ENCODE peak calls at places on chromosomes 12 and 14, in ten cellular contexts. One of them, this sample, is unnamed.

GRCh38 chr12:11209098-11209497 is 22.4 kb upstream of the TAS2R42 start:
- DNase-seq in GM13976: no peak
- DNase-seq in cardiac fibroblast: no peak
- DNase-seq in endothelial cell: no peak
- DNase-seq in kidney epithelial cell: no peak
- DNase-seq in osteocyte: no peak
- DNase-seq in GM10248: no peak
- DNase-seq in transverse colon: no peak
- DNase-seq in HCT116: no peak
- DNase-seq in coronary artery: no peak
- DNase-seq in this sample: no peak

GRCh38 chr14:92959761-92960680 is 37.1 kb downstream of the CHGA start:
- DNase-seq in osteocyte: no peak
- DNase-seq in coronary artery: no peak
- DNase-seq in GM10248: no peak
- DNase-seq in endothelial cell: no peak
- DNase-seq in kidney epithelial cell: no peak
- DNase-seq in cardiac fibroblast: no peak
- DNase-seq in HCT116: no peak
- DNase-seq in GM13976: no peak
- DNase-seq in transverse colon: no peak
- DNase-seq in this sample: no peak

GRCh38 chr14:95703805-95704204 is 10.1 kb downstream of the TCL1A start:
- DNase-seq in endothelial cell: no peak
- DNase-seq in GM10248: no peak
- DNase-seq in HCT116: no peak
- DNase-seq in coronary artery: no peak
- DNase-seq in GM13976: no peak
- DNase-seq in cardiac fibroblast: no peak
- DNase-seq in kidney epithelial cell: no peak
- DNase-seq in transverse colon: no peak
- DNase-seq in osteocyte: no peak
- DNase-seq in this sample: no peak

GRCh38 chr12:5094550-5094949 is 50.9 kb downstream of the KCNA5 start:
- DNase-seq in cardiac fibroblast: no peak
- DNase-seq in GM10248: no peak
- DNase-seq in kidney epithelial cell: no peak
- DNase-seq in HCT116: no peak
- DNase-seq in coronary artery: no peak
- DNase-seq in transverse colon: no peak
- DNase-seq in osteocyte: no peak
- DNase-seq in endothelial cell: no peak
- DNase-seq in GM13976: no peak
- DNase-seq in this sample: no peak

GRCh38 chr14:60064491-60065072 is 27.1 kb upstream of the PCNX4 start:
- DNase-seq in GM13976: peak
- DNase-seq in cardiac fibroblast: peak
- DNase-seq in coronary artery: no peak
- DNase-seq in transverse colon: no peak
- DNase-seq in kidney epithelial cell: no peak
- DNase-seq in GM10248: peak
- DNase-seq in osteocyte: no peak
- DNase-seq in endothelial cell: no peak
- DNase-seq in HCT116: peak
- DNase-seq in this sample: peak

GRCh38 chr12:116662612-116663144 is 75.2 kb downstream of the SPRING1 start:
- DNase-seq in GM13976: no peak
- DNase-seq in osteocyte: no peak
- DNase-seq in kidney epithelial cell: no peak
- DNase-seq in coronary artery: no peak
- DNase-seq in transverse colon: peak
- DNase-seq in cardiac fibroblast: no peak
- DNase-seq in HCT116: no peak
- DNase-seq in endothelial cell: peak
- DNase-seq in GM10248: no peak
- DNase-seq in this sample: no peak

GRCh38 chr12:73678335-73678734 is 859.3 kb upstream of the ATXN7L3B start:
- DNase-seq in endothelial cell: no peak
- DNase-seq in GM10248: no peak
- DNase-seq in HCT116: no peak
- DNase-seq in coronary artery: no peak
- DNase-seq in GM13976: no peak
- DNase-seq in transverse colon: no peak
- DNase-seq in cardiac fibroblast: no peak
- DNase-seq in kidney epithelial cell: no peak
- DNase-seq in osteocyte: no peak
- DNase-seq in this sample: no peak

GRCh38 chr14:22837750-22838538 is 1.6 kb downstream of the MMP14 start:
- DNase-seq in coronary artery: peak
- DNase-seq in GM13976: peak
- DNase-seq in HCT116: no peak
- DNase-seq in GM10248: no peak
- DNase-seq in osteocyte: no peak
- DNase-seq in kidney epithelial cell: no peak
- DNase-seq in cardiac fibroblast: peak
- DNase-seq in endothelial cell: no peak
- DNase-seq in transverse colon: peak
- DNase-seq in this sample: no peak

GRCh38 chr12:132362966-132363660 is 33.7 kb upstream of the GALNT9 start:
- DNase-seq in endothelial cell: no peak
- DNase-seq in GM10248: no peak
- DNase-seq in osteocyte: no peak
- DNase-seq in cardiac fibroblast: no peak
- DNase-seq in HCT116: no peak
- DNase-seq in kidney epithelial cell: no peak
- DNase-seq in coronary artery: no peak
- DNase-seq in transverse colon: no peak
- DNase-seq in GM13976: no peak
- DNase-seq in this sample: no peak

GRCh38 chr12:117100251-117100650 is 1.0 kb upstream of the TESC start:
- DNase-seq in cardiac fibroblast: peak
- DNase-seq in endothelial cell: no peak
- DNase-seq in HCT116: peak
- DNase-seq in osteocyte: no peak
- DNase-seq in coronary artery: no peak
- DNase-seq in transverse colon: no peak
- DNase-seq in GM13976: no peak
- DNase-seq in GM10248: no peak
- DNase-seq in kidney epithelial cell: no peak
- DNase-seq in this sample: peak

GRCh38 chr12:17588968-17589367 is 501.0 kb downstream of the RERGL start:
- DNase-seq in GM10248: no peak
- DNase-seq in kidney epithelial cell: no peak
- DNase-seq in GM13976: no peak
- DNase-seq in cardiac fibroblast: no peak
- DNase-seq in endothelial cell: peak
- DNase-seq in HCT116: peak
- DNase-seq in osteocyte: no peak
- DNase-seq in transverse colon: no peak
- DNase-seq in coronary artery: no peak
- DNase-seq in this sample: no peak
- TF ChIP-seq CTCF in GM10248: no peak
- TF ChIP-seq CTCF in kidney epithelial cell: peak
- TF ChIP-seq CTCF in GM13976: no peak
- TF ChIP-seq CTCF in cardiac fibroblast: peak
- TF ChIP-seq CTCF in endothelial cell: no peak
- TF ChIP-seq CTCF in HCT116: peak
- TF ChIP-seq CTCF in osteocyte: peak
- TF ChIP-seq CTCF in transverse colon: no peak
- TF ChIP-seq CTCF in coronary artery: no peak
- TF ChIP-seq CTCF in this sample: no peak

GRCh38 chr12:52413787-52414345 is 7.7 kb upstream of the KRT82 start:
- DNase-seq in coronary artery: no peak
- DNase-seq in cardiac fibroblast: no peak
- DNase-seq in kidney epithelial cell: no peak
- DNase-seq in osteocyte: no peak
- DNase-seq in endothelial cell: no peak
- DNase-seq in GM10248: no peak
- DNase-seq in transverse colon: no peak
- DNase-seq in GM13976: no peak
- DNase-seq in HCT116: no peak
- DNase-seq in this sample: no peak
- TF ChIP-seq CTCF in coronary artery: no peak
- TF ChIP-seq CTCF in cardiac fibroblast: no peak
- TF ChIP-seq CTCF in kidney epithelial cell: no peak
- TF ChIP-seq CTCF in osteocyte: no peak
- TF ChIP-seq CTCF in endothelial cell: no peak
- TF ChIP-seq CTCF in GM10248: no peak
- TF ChIP-seq CTCF in transverse colon: no peak
- TF ChIP-seq CTCF in GM13976: no peak
- TF ChIP-seq CTCF in HCT116: peak
- TF ChIP-seq CTCF in this sample: no peak

GRCh38 chr14:97298775-97299174 is 501.6 kb downstream of the VRK1 start:
- DNase-seq in GM10248: no peak
- DNase-seq in osteocyte: no peak
- DNase-seq in endothelial cell: no peak
- DNase-seq in coronary artery: no peak
- DNase-seq in kidney epithelial cell: no peak
- DNase-seq in HCT116: no peak
- DNase-seq in transverse colon: no peak
- DNase-seq in GM13976: no peak
- DNase-seq in cardiac fibroblast: no peak
- DNase-seq in this sample: no peak

GRCh38 chr14:97295108-97295710 is 498.0 kb downstream of the VRK1 start:
- DNase-seq in GM10248: no peak
- DNase-seq in GM13976: no peak
- DNase-seq in HCT116: no peak
- DNase-seq in coronary artery: no peak
- DNase-seq in kidney epithelial cell: no peak
- DNase-seq in transverse colon: no peak
- DNase-seq in osteocyte: no peak
- DNase-seq in cardiac fibroblast: no peak
- DNase-seq in endothelial cell: no peak
- DNase-seq in this sample: no peak

GRCh38 chr14:97301931-97302559 is 504.9 kb downstream of the VRK1 start:
- DNase-seq in transverse colon: no peak
- DNase-seq in GM13976: no peak
- DNase-seq in kidney epithelial cell: no peak
- DNase-seq in osteocyte: no peak
- DNase-seq in coronary artery: no peak
- DNase-seq in HCT116: no peak
- DNase-seq in GM10248: no peak
- DNase-seq in endothelial cell: no peak
- DNase-seq in cardiac fibroblast: no peak
- DNase-seq in this sample: no peak

GRCh38 chr14:97298331-97298730 is 501.1 kb downstream of the VRK1 start:
- DNase-seq in GM13976: no peak
- DNase-seq in GM10248: no peak
- DNase-seq in coronary artery: no peak
- DNase-seq in HCT116: no peak
- DNase-seq in transverse colon: no peak
- DNase-seq in endothelial cell: peak
- DNase-seq in osteocyte: no peak
- DNase-seq in kidney epithelial cell: no peak
- DNase-seq in cardiac fibroblast: no peak
- DNase-seq in this sample: no peak

DNA sequence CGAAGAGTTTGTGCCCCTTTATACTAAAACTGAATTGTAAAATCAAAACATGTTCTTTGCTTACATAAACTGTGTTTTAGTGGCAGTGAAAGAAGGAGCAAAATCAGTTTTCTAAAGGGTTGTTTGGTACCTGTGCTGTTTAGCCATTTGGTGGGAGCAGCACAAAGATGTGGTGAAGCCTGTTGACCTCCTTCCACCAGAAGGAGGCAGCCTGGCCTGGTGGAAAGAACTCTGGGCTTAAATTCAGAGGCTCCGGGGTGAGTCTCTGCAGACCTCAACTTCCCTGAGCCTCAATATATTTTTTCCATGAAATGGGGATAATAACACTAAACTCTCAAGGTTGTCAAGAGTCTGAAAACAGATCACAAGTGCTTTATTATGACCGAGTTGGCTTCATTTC is 502.5 kb downstream of the VRK1 start:
- DNase-seq in coronary artery: no peak
- DNase-seq in kidney epithelial cell: no peak
- DNase-seq in transverse colon: no peak
- DNase-seq in cardiac fibroblast: no peak
- DNase-seq in HCT116: no peak
- DNase-seq in GM10248: no peak
- DNase-seq in osteocyte: no peak
- DNase-seq in GM13976: no peak
- DNase-seq in endothelial cell: no peak
- DNase-seq in this sample: no peak
- TF ChIP-seq CTCF in coronary artery: no peak
- TF ChIP-seq CTCF in kidney epithelial cell: no peak
- TF ChIP-seq CTCF in transverse colon: no peak
- TF ChIP-seq CTCF in cardiac fibroblast: no peak
- TF ChIP-seq CTCF in HCT116: peak
- TF ChIP-seq CTCF in GM10248: no peak
- TF ChIP-seq CTCF in osteocyte: no peak
- TF ChIP-seq CTCF in GM13976: peak
- TF ChIP-seq CTCF in endothelial cell: no peak
- TF ChIP-seq CTCF in this sample: no peak

GRCh38 chr14:78697341-78697740 is 527.2 kb downstream of the NRXN3 start:
- DNase-seq in GM10248: no peak
- DNase-seq in cardiac fibroblast: peak
- DNase-seq in HCT116: peak
- DNase-seq in GM13976: no peak
- DNase-seq in endothelial cell: no peak
- DNase-seq in coronary artery: no peak
- DNase-seq in kidney epithelial cell: no peak
- DNase-seq in osteocyte: no peak
- DNase-seq in transverse colon: no peak
- DNase-seq in this sample: peak

GRCh38 chr14:78698991-78699390 is 528.8 kb downstream of the NRXN3 start:
- DNase-seq in endothelial cell: no peak
- DNase-seq in HCT116: no peak
- DNase-seq in coronary artery: no peak
- DNase-seq in GM10248: no peak
- DNase-seq in cardiac fibroblast: no peak
- DNase-seq in transverse colon: no peak
- DNase-seq in kidney epithelial cell: no peak
- DNase-seq in GM13976: no peak
- DNase-seq in osteocyte: no peak
- DNase-seq in this sample: no peak

GRCh38 chr14:78704965-78705364 is 534.8 kb downstream of the NRXN3 start:
- DNase-seq in cardiac fibroblast: no peak
- DNase-seq in GM13976: no peak
- DNase-seq in osteocyte: no peak
- DNase-seq in kidney epithelial cell: no peak
- DNase-seq in HCT116: no peak
- DNase-seq in coronary artery: no peak
- DNase-seq in GM10248: no peak
- DNase-seq in endothelial cell: no peak
- DNase-seq in transverse colon: no peak
- DNase-seq in this sample: no peak

GRCh38 chr14:78701246-78701645 is 531.1 kb downstream of the NRXN3 start:
- DNase-seq in kidney epithelial cell: no peak
- DNase-seq in coronary artery: no peak
- DNase-seq in HCT116: no peak
- DNase-seq in endothelial cell: no peak
- DNase-seq in GM13976: no peak
- DNase-seq in transverse colon: no peak
- DNase-seq in GM10248: no peak
- DNase-seq in osteocyte: no peak
- DNase-seq in cardiac fibroblast: peak
- DNase-seq in this sample: no peak

DNA sequence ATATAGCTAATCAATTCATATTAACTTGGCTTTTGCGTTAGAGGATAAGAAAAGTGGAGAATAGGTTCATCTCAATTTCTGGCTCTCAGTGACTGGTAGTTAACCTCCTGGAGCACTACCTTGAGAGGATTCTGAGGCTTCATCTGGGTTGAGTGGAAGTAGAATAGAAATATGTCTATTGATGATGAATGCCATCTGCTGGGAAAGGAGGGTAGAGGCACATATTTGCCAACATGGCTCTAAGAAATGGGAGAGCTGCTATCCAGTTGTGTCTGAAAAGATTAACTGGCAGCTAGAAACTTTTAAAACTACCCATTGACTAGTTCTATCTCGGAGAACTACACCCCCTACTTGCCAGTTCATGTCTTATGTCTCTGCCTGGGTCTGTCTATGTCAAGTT is 530.1 kb downstream of the NRXN3 start:
- DNase-seq in osteocyte: no peak
- DNase-seq in endothelial cell: no peak
- DNase-seq in transverse colon: no peak
- DNase-seq in GM13976: no peak
- DNase-seq in cardiac fibroblast: no peak
- DNase-seq in kidney epithelial cell: no peak
- DNase-seq in coronary artery: no peak
- DNase-seq in GM10248: no peak
- DNase-seq in HCT116: no peak
- DNase-seq in this sample: no peak
- TF ChIP-seq CTCF in osteocyte: no peak
- TF ChIP-seq CTCF in endothelial cell: no peak
- TF ChIP-seq CTCF in transverse colon: no peak
- TF ChIP-seq CTCF in GM13976: no peak
- TF ChIP-seq CTCF in cardiac fibroblast: no peak
- TF ChIP-seq CTCF in kidney epithelial cell: no peak
- TF ChIP-seq CTCF in coronary artery: no peak
- TF ChIP-seq CTCF in GM10248: no peak
- TF ChIP-seq CTCF in HCT116: no peak
- TF ChIP-seq CTCF in this sample: no peak